ENCODE peak calls at places on chromosomes 5 and 9, in seven cellular contexts. M is lung, I is coronary artery, U is uterus, L is NB4, R is esophagus squamous epithelium, E is activated B cell treated with CpG ODN at 0.5 μM for 24 hours. P is an unnamed sample.
A peak's percentile ranks its signal among the peaks of the same experiment; 100 is the strongest.

GRCh38 chr5:131265318-131265803 is 1.5 kb downstream of the CDC42SE2 start:
- DNase-seq in U (no peak), M (no peak), E (no peak), R (no peak), I (no peak), L (peak; percentile 77), P (no peak)

GRCh38 chr5:173671121-173671949 is 54.9 kb upstream of the BOD1 start:
- DNase-seq in L (peak; percentile 56), U (peak; percentile 57), E (no peak), R (no peak), I (peak; percentile 89), M (no peak), P (no peak)

GRCh38 chr5:151820903-151821302 is 49.1 kb downstream of the G3BP1 start:
- DNase-seq in R (no peak), E (no peak), L (no peak), M (no peak), U (no peak), I (no peak), P (no peak)

GRCh38 chr9:134632329-134632728 is 9.3 kb upstream of the COL5A1 start:
- DNase-seq in U (no peak), M (no peak), I (no peak), E (no peak), L (no peak), R (no peak), P (peak; percentile 45)

GRCh38 chr9:129609486-129610192 is 11.3 kb downstream of the C9orf50 start:
- DNase-seq in U (peak; percentile 65), I (peak; percentile 82), E (no peak), R (no peak), M (peak; percentile 39), L (peak; percentile 38), P (no peak)

GRCh38 chr5:124906339-124907097 is 160.1 kb upstream of the ZNF608 start:
- DNase-seq in E (no peak), I (peak; percentile 75), U (peak; percentile 85), M (peak; percentile 46), R (no peak), L (peak; percentile 71), P (no peak)

GRCh38 chr9:33165263-33166151 is 1.6 kb downstream of the B4GALT1 start:
- DNase-seq in R (no peak), I (peak; percentile 82), L (peak; percentile 91), M (peak; percentile 69), U (peak; percentile 80), E (no peak), P (no peak)

GRCh38 chr9:90290716-90291485 is 351.7 kb downstream of the DIRAS2 start:
- DNase-seq in L (no peak), U (no peak), E (no peak), I (no peak), R (no peak), M (no peak), P (no peak)

GRCh38 chr5:69288069-69288468 is 44.5 kb downstream of the CCDC125 start:
- DNase-seq in E (no peak), I (no peak), U (no peak), R (no peak), L (no peak), M (no peak), P (no peak)

GRCh38 chr5:74919487-74919886 is 53.3 kb upstream of the FAM169A start:
- DNase-seq in M (no peak), I (no peak), U (no peak), R (no peak), E (no peak), L (peak; percentile 57), P (no peak)

GRCh38 chr9:103913899-103914298 is 180.2 kb upstream of the SMC2 start:
- DNase-seq in E (no peak), I (no peak), U (no peak), L (no peak), R (no peak), M (no peak), P (no peak)

GRCh38 chr9:124004608-124005007 is 7.0 kb upstream of the LHX2 start:
- DNase-seq in I (no peak), L (no peak), R (no peak), M (no peak), E (no peak), U (no peak), P (no peak)

GRCh38 chr5:106957336-106957735 is 713.4 kb downstream of the EFNA5 start:
- DNase-seq in U (no peak), I (no peak), R (no peak), M (no peak), E (no peak), L (no peak), P (no peak)

GRCh38 chr5:18745988-18746615 is 1111.8 kb downstream of the TAF11L14 start:
- DNase-seq in M (no peak), U (no peak), E (no peak), I (no peak), L (peak; percentile 92), R (no peak), P (no peak)

GRCh38 chr5:14281746-14282181 is 138.6 kb downstream of the TRIO start:
- DNase-seq in I (no peak), L (no peak), U (no peak), E (no peak), R (no peak), M (no peak), P (no peak)

GRCh38 chr9:129182625-129183494 is 4.8 kb upstream of the IER5L start:
- DNase-seq in R (no peak), L (peak; percentile 54), E (no peak), M (no peak), I (no peak), U (no peak), P (no peak)

GRCh38 chr5:168765220-168766037 is 186.3 kb upstream of the PANK3 start:
- DNase-seq in L (no peak), I (no peak), E (no peak), R (no peak), U (peak; percentile 48), M (no peak), P (no peak)

GRCh38 chr5:176355400-176356178 is 6.0 kb downstream of the KIAA1191 start:
- DNase-seq in I (no peak), L (no peak), M (no peak), U (no peak), E (no peak), R (no peak), P (no peak)

GRCh38 chr5:179284751-179285191 is 60.5 kb downstream of the ADAMTS2 start:
- DNase-seq in I (no peak), E (no peak), M (no peak), U (no peak), L (no peak), R (no peak), P (no peak)

GRCh38 chr5:9098990-9099389 is 446.9 kb downstream of the SEMA5A start:
- DNase-seq in M (no peak), U (no peak), E (no peak), R (no peak), L (no peak), I (no peak), P (no peak)

GRCh38 chr5:9094582-9094981 is 451.3 kb downstream of the SEMA5A start:
- DNase-seq in L (no peak), M (no peak), I (no peak), U (no peak), E (no peak), R (no peak), P (no peak)

GRCh38 chr5:9104576-9105339 is 441.1 kb downstream of the SEMA5A start:
- DNase-seq in I (no peak), E (no peak), U (no peak), M (no peak), L (no peak), R (no peak), P (no peak)

GRCh38 chr5:9099681-9100080 is 446.2 kb downstream of the SEMA5A start:
- DNase-seq in I (no peak), L (no peak), M (no peak), E (no peak), R (no peak), U (no peak), P (no peak)
- TF ChIP-seq CTCF in I (no peak), L (no peak), M (no peak), E (no peak), R (no peak), U (no peak), P (no peak)

GRCh38 chr5:127739807-127740384 is 36.7 kb downstream of the CCDC192 start:
- DNase-seq in U (no peak), R (no peak), I (no peak), L (peak; percentile 23), E (no peak), M (no peak), P (no peak)
- TF ChIP-seq CTCF in U (no peak), R (no peak), I (no peak), L (no peak), E (no peak), M (no peak), P (no peak)

DNA sequence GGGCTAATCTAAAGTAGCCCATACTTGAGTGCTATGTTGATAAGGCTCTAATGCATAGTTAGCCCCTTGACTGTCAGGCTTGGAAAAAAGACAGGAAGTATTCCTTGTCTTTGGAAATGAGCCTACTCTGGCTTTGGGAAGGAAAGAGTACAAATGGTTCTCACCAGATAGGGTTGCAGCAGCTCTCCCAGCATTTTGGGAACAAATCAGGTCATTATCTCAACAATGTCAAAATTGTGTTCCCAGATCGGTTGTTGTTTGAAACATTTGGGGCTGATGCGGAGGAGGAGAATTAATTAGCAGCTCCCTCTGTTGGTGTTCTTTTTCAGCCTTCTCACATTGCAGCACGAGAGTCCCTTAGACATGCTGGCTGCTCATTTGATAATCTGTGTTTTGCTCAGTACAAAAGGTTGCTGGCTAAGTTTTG is 294.7 kb upstream of the DMRT1 start:
- DNase-seq in U (peak; percentile 55), I (no peak), E (no peak), M (no peak), R (no peak), L (peak; percentile 59), P (no peak)
- TF ChIP-seq CTCF in U (peak; percentile 32), I (peak; percentile 17), E (no peak), M (no peak), R (peak; percentile 41), L (peak; percentile 52), P (peak; percentile 37)

GRCh38 chr5:104859437-104859836 is 1296.8 kb upstream of the NUDT12 start:
- DNase-seq in E (no peak), L (peak; percentile 23), R (no peak), I (no peak), M (no peak), U (no peak), P (no peak)
- TF ChIP-seq CTCF in E (no peak), L (no peak), R (no peak), I (no peak), M (no peak), U (no peak), P (no peak)

P was measured in type B pancreatic cell.